ENCODE peak calls at places on chromosome 2, in eight cellular contexts. P, D, R, K, C, G, F and J are unnamed samples.

GRCh38 chr2:165307317-165307716 is 68.1 kb downstream of the SCN2A start:
- DNase-seq in P (no peak), D (no peak), R (no peak), K (no peak), C (no peak), G (no peak), F (no peak), J (no peak)

GRCh38 chr2:236612737-236613136 is 43.1 kb downstream of the ACKR3 start:
- DNase-seq in P (no peak), D (no peak), R (no peak), K (no peak), C (no peak), G (no peak), F (no peak), J (no peak)

GRCh38 chr2:20596973-20597867 is 53.7 kb downstream of the HS1BP3 start:
- DNase-seq in P (no peak), D (no peak), R (peak; percentile 85), K (no peak), C (peak; percentile 88), G (peak; percentile 89), F (no peak), J (no peak)

GRCh38 chr2:128228894-128229293 is 89.8 kb downstream of the HS6ST1 start:
- DNase-seq in P (peak; percentile 24), D (peak; percentile 17), R (peak; percentile 21), K (no peak), C (no peak), G (peak; percentile 15), F (peak; percentile 32), J (peak; percentile 57)

GRCh38 chr2:67566958-67567635 is 170.0 kb downstream of the ETAA1 start:
- DNase-seq in P (no peak), D (no peak), R (peak; percentile 77), K (no peak), C (no peak), G (peak; percentile 50), F (no peak), J (no peak)

GRCh38 chr2:240358080-240358479 is 77.4 kb upstream of the GPC1 start:
- DNase-seq in P (no peak), D (no peak), R (no peak), K (no peak), C (no peak), G (no peak), F (no peak), J (no peak)

GRCh38 chr2:147609301-147609700 is 235.5 kb upstream of the ACVR2A start:
- DNase-seq in P (no peak), D (no peak), R (no peak), K (no peak), C (no peak), G (no peak), F (no peak), J (no peak)

GRCh38 chr2:20532634-20533437 is 86.0 kb downstream of the RHOB start:
- DNase-seq in P (no peak), D (no peak), R (no peak), K (no peak), C (no peak), G (no peak), F (no peak), J (no peak)

GRCh38 chr2:46539327-46540276 is 60.2 kb downstream of the TMEM247 start:
- DNase-seq in P (no peak), D (no peak), R (no peak), K (no peak), C (no peak), G (no peak), F (no peak), J (no peak)

GRCh38 chr2:225660262-225661091 is 261.0 kb downstream of the NYAP2 start:
- DNase-seq in P (peak; percentile 77), D (peak; percentile 90), R (peak; percentile 66), K (no peak), C (peak; percentile 84), G (peak; percentile 58), F (peak; percentile 51), J (peak; percentile 42)

GRCh38 chr2:236949089-236949935 is 136.4 kb upstream of the COPS8 start:
- DNase-seq in P (no peak), D (no peak), R (no peak), K (no peak), C (no peak), G (no peak), F (no peak), J (no peak)

GRCh38 chr2:234291765-234292204 is 205.1 kb downstream of the ARL4C start:
- DNase-seq in P (peak; percentile 73), D (no peak), R (peak; percentile 78), K (no peak), C (peak; percentile 55), G (peak; percentile 87), F (peak; percentile 91), J (peak; percentile 41)

GRCh38 chr2:68832161-68832869 is 38.9 kb downstream of the BMP10 start:
- DNase-seq in P (no peak), D (no peak), R (peak; percentile 73), K (no peak), C (peak; percentile 48), G (peak; percentile 71), F (no peak), J (peak; percentile 5)

GRCh38 chr2:28296904-28297303 is 95.8 kb upstream of the FOSL2 start:
- DNase-seq in P (peak; percentile 33), D (peak; percentile 19), R (peak; percentile 58), K (peak; percentile 16), C (no peak), G (peak; percentile 61), F (no peak), J (no peak)

GRCh38 chr2:3282056-3282998 is 95.3 kb downstream of the EIPR1 start:
- DNase-seq in P (no peak), D (no peak), R (peak; percentile 37), K (peak; percentile 14), C (peak; percentile 72), G (peak; percentile 66), F (peak; percentile 93), J (peak; percentile 60)